ENCODE peak calls at places on chromosomes 2 and 18, in six cellular contexts. N is spleen, O is stomach, W is HCT116, D is K562, Z is GM12892. T is an unnamed sample.
A peak's percentile ranks its signal among the peaks of the same experiment; 100 is the strongest.

GRCh38 chr2:234490239-234491074 is 6.4 kb downstream of the ARL4C start:
- DNase-seq in W (no peak), N (no peak), D (no peak), O (no peak), Z (no peak), T (no peak)

GRCh38 chr18:61236476-61237057 is 96.7 kb upstream of the CDH20 start:
- DNase-seq in N (no peak), Z (no peak), O (no peak), D (no peak), W (no peak), T (no peak)

GRCh38 chr2:218295029-218295428 is 2.7 kb upstream of the TMBIM1 start:
- DNase-seq in O (no peak), Z (no peak), W (no peak), D (no peak), N (no peak), T (no peak)

GRCh38 chr2:44362207-44363015 is 664 bp downstream of the CAMKMT start:
- DNase-seq in N (peak; percentile 85), W (peak; percentile 4), D (peak; percentile 19), Z (peak; percentile 18), O (peak; percentile 42), T (no peak)

GRCh38 chr2:144510206-144510991 is 9.5 kb downstream of the ZEB2 start:
- DNase-seq in W (no peak), D (no peak), Z (no peak), N (no peak), O (no peak), T (no peak)

GRCh38 chr18:10170375-10170774 is 256.6 kb downstream of the VAPA start:
- DNase-seq in D (no peak), O (no peak), N (no peak), Z (no peak), W (no peak), T (no peak)

GRCh38 chr2:56749152-56749752 is 565.5 kb downstream of the CCDC85A start:
- DNase-seq in Z (no peak), N (no peak), W (peak; percentile 21), D (no peak), O (no peak), T (no peak)

GRCh38 chr18:45802814-45803492 is 22.5 kb upstream of the SIGLEC15 start:
- DNase-seq in O (no peak), W (peak; percentile 93), N (no peak), Z (no peak), D (no peak), T (no peak)

GRCh38 chr2:107325983-107326786 is 440.2 kb upstream of the ST6GAL2 start:
- DNase-seq in N (no peak), D (no peak), O (no peak), W (no peak), Z (no peak), T (no peak)

GRCh38 chr2:155368934-155369333 is 670.4 kb downstream of the KCNJ3 start:
- DNase-seq in W (peak; percentile 3), Z (no peak), N (no peak), O (no peak), D (no peak), T (no peak)

GRCh38 chr2:208062113-208062512 is 36.8 kb upstream of the PLEKHM3 start:
- DNase-seq in D (peak; percentile 26), O (no peak), N (no peak), Z (no peak), W (peak; percentile 26), T (no peak)

GRCh38 chr2:156626931-156627330 is 190.8 kb downstream of the GPD2 start:
- DNase-seq in W (no peak), Z (no peak), D (no peak), O (no peak), N (no peak), T (no peak)

GRCh38 chr2:161422812-161423211 is 6.7 kb downstream of the TBR1 start:
- DNase-seq in Z (no peak), W (no peak), N (no peak), D (no peak), O (no peak), T (no peak)

GRCh38 chr2:100397976-100398375 is 19.5 kb downstream of the CHST10 start:
- DNase-seq in W (no peak), Z (no peak), O (no peak), N (no peak), D (no peak), T (no peak)

GRCh38 chr18:45168883-45169585 is 446.2 kb upstream of the SLC14A2 start:
- DNase-seq in D (no peak), Z (no peak), N (no peak), W (no peak), O (no peak), T (no peak)

GRCh38 chr18:46859855-46860254 is 57.5 kb downstream of the PIAS2 start:
- DNase-seq in D (no peak), O (no peak), N (no peak), W (no peak), Z (no peak), T (peak; percentile 8)

GRCh38 chr2:224556381-224556780 is 28.8 kb downstream of the CUL3 start:
- DNase-seq in O (no peak), W (no peak), Z (no peak), D (no peak), N (no peak), T (no peak)

DNA sequence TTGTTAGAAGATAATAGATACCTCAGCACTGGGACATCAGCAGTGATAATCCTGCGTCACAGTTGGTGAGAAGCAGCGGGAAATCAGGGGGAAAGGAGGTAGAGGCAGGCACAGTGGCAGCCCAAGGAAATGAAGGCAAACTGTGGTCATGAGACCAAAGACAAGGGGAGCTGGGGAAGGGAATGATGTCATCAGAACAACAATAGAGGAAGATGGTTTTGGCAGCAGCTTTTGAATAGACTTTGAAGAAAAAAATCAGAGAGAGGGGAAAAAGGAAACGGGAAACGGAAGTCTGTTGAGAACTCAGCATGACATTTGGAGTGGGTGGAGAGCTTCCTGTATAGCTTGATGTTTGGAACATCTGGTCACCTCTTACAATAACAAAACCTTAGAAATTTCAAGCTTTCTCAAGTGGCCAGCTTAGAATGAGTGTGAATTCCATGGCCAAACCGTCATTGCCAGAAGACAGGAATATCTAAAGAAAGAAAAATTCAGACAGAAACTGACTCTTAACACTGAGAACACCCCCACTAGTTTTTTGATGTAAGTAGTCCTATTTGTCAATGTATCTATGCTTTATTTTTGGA is 18.4 kb upstream of the YES1 start:
- DNase-seq in D (peak; percentile 38), N (no peak), O (no peak), Z (no peak), W (no peak), T (no peak)
- TF ChIP-seq POLR2AphosphoS5 in D (no peak), N (no peak), O (no peak), Z (no peak), W (no peak), T (no peak)

DNA sequence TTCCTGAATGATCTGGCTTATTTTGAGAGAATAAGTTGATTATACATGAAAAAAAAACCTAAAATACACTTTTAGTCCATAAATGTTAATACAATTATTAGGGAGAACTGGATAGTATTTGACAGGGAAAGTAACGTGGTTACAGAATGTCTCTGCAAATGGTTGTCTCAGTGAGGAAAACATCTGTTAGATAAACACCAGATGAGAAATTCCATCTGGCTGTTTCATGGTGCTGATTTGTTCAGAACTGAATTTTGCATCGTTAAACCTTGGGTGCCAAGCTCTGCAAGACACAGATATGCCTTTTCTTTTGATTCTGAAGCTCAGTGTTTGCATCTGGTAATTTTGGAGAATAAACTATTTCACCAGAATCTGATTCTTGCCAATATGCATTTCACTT is 90.4 kb downstream of the SCN3A start:
- DNase-seq in Z (no peak), N (no peak), D (no peak), W (no peak), O (no peak), T (no peak)
- TF ChIP-seq POLR2AphosphoS5 in Z (no peak), N (no peak), D (no peak), W (no peak), O (no peak), T (no peak)

GRCh38 chr2:196113061-196113974 is 44.7 kb upstream of the DNAH7 start:
- DNase-seq in D (no peak), Z (no peak), O (no peak), W (no peak), N (no peak), T (no peak)

GRCh38 chr2:196112408-196113039 is 43.9 kb upstream of the DNAH7 start:
- DNase-seq in W (no peak), Z (no peak), N (no peak), D (no peak), O (no peak), T (no peak)

GRCh38 chr2:196105956-196106355 is 37.3 kb upstream of the DNAH7 start:
- DNase-seq in N (no peak), D (no peak), W (no peak), Z (no peak), O (no peak), T (no peak)

GRCh38 chr2:196103626-196104025 is 35.0 kb upstream of the DNAH7 start:
- DNase-seq in D (no peak), W (no peak), N (no peak), Z (no peak), O (no peak), T (no peak)

DNA sequence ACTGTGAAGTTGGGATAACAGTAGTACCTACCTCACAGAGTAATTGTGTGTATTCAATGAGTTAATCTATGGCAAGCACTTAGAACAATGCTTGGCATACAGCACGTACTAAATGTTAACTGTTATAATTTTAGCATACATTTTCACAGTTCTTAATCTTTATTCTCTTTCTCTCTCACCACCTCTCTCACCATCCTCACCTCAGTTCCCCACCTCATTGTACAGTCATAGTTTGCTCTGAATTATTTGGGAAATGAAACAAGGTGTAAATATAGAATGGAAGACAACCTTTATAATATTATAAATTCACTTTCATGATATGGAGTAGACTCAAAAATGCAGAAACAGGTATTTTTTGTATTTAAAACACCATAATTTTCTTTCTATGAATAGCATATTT is 40.0 kb upstream of the DNAH7 start:
- DNase-seq in D (no peak), W (no peak), O (no peak), N (no peak), Z (no peak), T (no peak)
- TF ChIP-seq POLR2AphosphoS5 in D (no peak), W (no peak), O (no peak), N (no peak), Z (no peak), T (no peak)

GRCh38 chr18:8605974-8606373 is 3.3 kb upstream of the RAB12 start:
- DNase-seq in D (no peak), W (no peak), Z (no peak), O (no peak), N (no peak), T (no peak)
- TF ChIP-seq POLR2AphosphoS5 in D (no peak), W (no peak), Z (no peak), O (no peak), N (no peak), T (no peak)

GRCh38 chr2:71526975-71527374 is 73.6 kb downstream of the DYSF start:
- DNase-seq in W (no peak), D (no peak), Z (no peak), N (no peak), O (no peak), T (no peak)
- TF ChIP-seq POLR2AphosphoS5 in W (no peak), D (no peak), Z (no peak), N (no peak), O (no peak), T (no peak)

T was measured in GM12891.